ENCODE peak calls at places on chromosomes 13 and 19, in nine cellular contexts. J, H, Y, R, K, P, Z, W and G are unnamed samples.

GRCh38 chr19:4730740-4731171 is 7.1 kb upstream of the DPP9 start:
- DNase-seq in J (peak), H (peak), Y (peak), R (no peak), K (peak), P (peak), Z (peak), W (peak), G (no peak)

GRCh38 chr13:111905609-111905945 is 161.4 kb upstream of the SOX1 start:
- DNase-seq in J (no peak), H (no peak), Y (no peak), R (no peak), K (no peak), P (no peak), Z (no peak), W (no peak), G (no peak)

GRCh38 chr19:28012361-28012760 is 1200.6 kb downstream of the UQCRFS1 start:
- DNase-seq in J (peak), H (no peak), Y (no peak), R (no peak), K (no peak), P (no peak), Z (no peak), W (peak), G (no peak)

GRCh38 chr13:109816112-109816978 is 30.0 kb upstream of the IRS2 start:
- DNase-seq in J (no peak), H (no peak), Y (no peak), R (no peak), K (no peak), P (no peak), Z (no peak), W (no peak), G (no peak)

GRCh38 chr13:99509477-99509876 is 8.2 kb downstream of the TM9SF2 start:
- DNase-seq in J (no peak), H (no peak), Y (no peak), R (no peak), K (no peak), P (no peak), Z (no peak), W (no peak), G (no peak)

GRCh38 chr13:102580552-102581169 is 16.1 kb upstream of the TPP2 start:
- DNase-seq in J (peak), H (peak), Y (no peak), R (no peak), K (peak), P (peak), Z (peak), W (peak), G (no peak)

GRCh38 chr19:39402417-39403297 is 4.0 kb upstream of the ZFP36 start:
- DNase-seq in J (peak), H (peak), Y (peak), R (peak), K (peak), P (peak), Z (peak), W (peak), G (peak)

GRCh38 chr13:46149272-46150133 is 32.5 kb downstream of the LCP1 start:
- DNase-seq in J (no peak), H (no peak), Y (no peak), R (no peak), K (peak), P (no peak), Z (no peak), W (no peak), G (no peak)

GRCh38 chr13:58999851-59000250 is 1163.9 kb downstream of the DIAPH3 start:
- DNase-seq in J (no peak), H (no peak), Y (no peak), R (no peak), K (no peak), P (no peak), Z (peak), W (no peak), G (no peak)

GRCh38 chr19:35585844-35586243 is at the start of gene PMIS2:
- DNase-seq in J (no peak), H (peak), Y (no peak), R (no peak), K (peak), P (peak), Z (no peak), W (no peak), G (no peak)

GRCh38 chr19:10699650-10700335 is 1.4 kb upstream of the QTRT1 start:
- DNase-seq in J (peak), H (peak), Y (peak), R (no peak), K (peak), P (peak), Z (peak), W (peak), G (no peak)

GRCh38 chr13:63449549-63449948 is 2033.9 kb upstream of the PCDH20 start:
- DNase-seq in J (no peak), H (no peak), Y (no peak), R (no peak), K (no peak), P (peak), Z (no peak), W (no peak), G (no peak)

GRCh38 chr13:29548722-29549446 is 46.6 kb downstream of the SLC7A1 start:
- DNase-seq in J (no peak), H (no peak), Y (no peak), R (no peak), K (no peak), P (peak), Z (no peak), W (no peak), G (no peak)

GRCh38 chr19:43872547-43873336 is 45.6 kb downstream of the ZNF283 start:
- DNase-seq in J (no peak), H (no peak), Y (no peak), R (no peak), K (no peak), P (peak), Z (no peak), W (no peak), G (no peak)

GRCh38 chr13:43391021-43391420 is 367.6 kb downstream of the DNAJC15 start:
- DNase-seq in J (no peak), H (no peak), Y (no peak), R (no peak), K (no peak), P (no peak), Z (peak), W (no peak), G (no peak)

GRCh38 chr19:44664976-44665375 is 6.3 kb upstream of the CEACAM19 start:
- DNase-seq in J (no peak), H (no peak), Y (no peak), R (no peak), K (no peak), P (no peak), Z (no peak), W (no peak), G (no peak)

GRCh38 chr13:101098873-101099272 is 317.4 kb downstream of the NALCN start:
- DNase-seq in J (no peak), H (no peak), Y (no peak), R (no peak), K (no peak), P (peak), Z (no peak), W (no peak), G (no peak)

GRCh38 chr13:41700790-41701310 is 243.5 kb downstream of the RGCC start:
- DNase-seq in J (no peak), H (no peak), Y (no peak), R (no peak), K (no peak), P (peak), Z (peak), W (no peak), G (no peak)

GRCh38 chr19:468587-469256 is 7.9 kb upstream of the SHC2 start:
- DNase-seq in J (no peak), H (no peak), Y (no peak), R (no peak), K (no peak), P (no peak), Z (no peak), W (no peak), G (no peak)

GRCh38 chr13:40648841-40649240 is 17.6 kb downstream of the FOXO1 start:
- DNase-seq in J (no peak), H (no peak), Y (no peak), R (no peak), K (no peak), P (no peak), Z (no peak), W (no peak), G (no peak)

GRCh38 chr13:102020611-102021216 is 381.1 kb downstream of the FGF14 start:
- DNase-seq in J (no peak), H (no peak), Y (no peak), R (no peak), K (no peak), P (no peak), Z (no peak), W (no peak), G (no peak)

GRCh38 chr13:43071824-43072223 is 48.4 kb downstream of the DNAJC15 start:
- DNase-seq in J (no peak), H (no peak), Y (no peak), R (no peak), K (no peak), P (no peak), Z (no peak), W (no peak), G (no peak)

GRCh38 chr19:7772752-7773291 is 9.8 kb downstream of the CLEC4M start:
- DNase-seq in J (peak), H (no peak), Y (no peak), R (no peak), K (peak), P (peak), Z (peak), W (no peak), G (no peak)

GRCh38 chr19:35404879-35405622 is 34.2 kb downstream of the GPR42 start:
- DNase-seq in J (peak), H (peak), Y (no peak), R (peak), K (peak), P (peak), Z (peak), W (no peak), G (peak)

GRCh38 chr13:98878421-98879126 is 99.3 kb downstream of the DOCK9 start:
- DNase-seq in J (no peak), H (no peak), Y (no peak), R (no peak), K (no peak), P (no peak), Z (no peak), W (no peak), G (no peak)

GRCh38 chr19:28420731-28421550 is 792.0 kb downstream of the UQCRFS1 start:
- DNase-seq in J (no peak), H (no peak), Y (no peak), R (no peak), K (no peak), P (peak), Z (peak), W (no peak), G (no peak)

GRCh38 chr13:30319703-30320102 is 12.4 kb upstream of the KATNAL1 start:
- DNase-seq in J (no peak), H (no peak), Y (no peak), R (no peak), K (no peak), P (no peak), Z (peak), W (no peak), G (no peak)

GRCh38 chr19:2014731-2015610 is 543 bp downstream of the BTBD2 start:
- DNase-seq in J (peak), H (peak), Y (no peak), R (peak), K (peak), P (peak), Z (no peak), W (no peak), G (peak)

GRCh38 chr19:16391301-16392055 is 66.9 kb downstream of the KLF2 start:
- DNase-seq in J (no peak), H (no peak), Y (no peak), R (no peak), K (no peak), P (no peak), Z (no peak), W (no peak), G (no peak)

GRCh38 chr13:41263261-41263971 is at the start of gene MTRF1:
- DNase-seq in J (peak), H (peak), Y (peak), R (peak), K (peak), P (peak), Z (peak), W (peak), G (peak)

GRCh38 chr19:51594774-51595109 is 23.7 kb downstream of the ZNF175 start:
- DNase-seq in J (no peak), H (no peak), Y (no peak), R (no peak), K (no peak), P (no peak), Z (no peak), W (no peak), G (no peak)

GRCh38 chr19:18100710-18101109 is 3.1 kb downstream of the MAST3 start:
- DNase-seq in J (no peak), H (no peak), Y (no peak), R (no peak), K (no peak), P (peak), Z (no peak), W (no peak), G (no peak)

GRCh38 chr13:97889803-97890202 is 63.7 kb upstream of the IPO5 start:
- DNase-seq in J (no peak), H (no peak), Y (no peak), R (no peak), K (no peak), P (peak), Z (no peak), W (no peak), G (no peak)

GRCh38 chr19:42152876-42153275 is 20.6 kb upstream of the POU2F2 start:
- DNase-seq in J (no peak), H (no peak), Y (no peak), R (no peak), K (no peak), P (no peak), Z (no peak), W (no peak), G (no peak)

GRCh38 chr13:83151308-83151660 is 731.0 kb downstream of the SLITRK1 start:
- DNase-seq in J (no peak), H (no peak), Y (no peak), R (no peak), K (no peak), P (peak), Z (no peak), W (no peak), G (no peak)

GRCh38 chr19:23436944-23437343 is 41.7 kb upstream of the ZNF91 start:
- DNase-seq in J (no peak), H (no peak), Y (no peak), R (no peak), K (no peak), P (no peak), Z (no peak), W (no peak), G (no peak)

GRCh38 chr19:19750842-19751790 is 18.2 kb upstream of the ZNF14 start:
- DNase-seq in J (no peak), H (no peak), Y (no peak), R (no peak), K (no peak), P (no peak), Z (no peak), W (no peak), G (no peak)